ENCODE peak calls at places on chromosomes 5 and 9, in seven cellular contexts. C, B, E, Z, L, A and K are unnamed samples.

GRCh38 chr9:6441269-6441668 is 28.3 kb downstream of the UHRF2 start:
- DNase-seq in C (no peak), A (no peak), B (peak; percentile 29), L (no peak), Z (no peak), E (no peak), K (peak; percentile 34)

GRCh38 chr5:57911466-57911865 is 428.9 kb upstream of the ACTBL2 start:
- DNase-seq in L (no peak), C (no peak), A (no peak), Z (no peak), B (no peak), E (no peak), K (no peak)

GRCh38 chr9:126486276-126486675 is 127.5 kb upstream of the LMX1B start:
- DNase-seq in C (no peak), L (no peak), Z (no peak), B (no peak), E (no peak), A (no peak), K (no peak)

GRCh38 chr5:134994560-134995156 is 27.0 kb downstream of the CATSPER3 start:
- DNase-seq in A (no peak), B (no peak), L (no peak), E (no peak), C (no peak), Z (no peak), K (no peak)

GRCh38 chr9:79824265-79824664 is 252.5 kb downstream of the TLE4 start:
- DNase-seq in A (no peak), L (no peak), C (no peak), E (no peak), B (no peak), Z (no peak), K (no peak)

GRCh38 chr5:55911784-55912653 is 60.9 kb downstream of the IL31RA start:
- DNase-seq in L (no peak), Z (no peak), E (no peak), C (no peak), A (no peak), B (no peak), K (peak; percentile 35)

GRCh38 chr5:140966293-140967225 is at the start of gene PCDHAC2:
- DNase-seq in B (peak; percentile 45), L (peak; percentile 80), C (no peak), A (peak; percentile 88), Z (peak; percentile 71), E (peak; percentile 1), K (peak; percentile 55)

GRCh38 chr9:134455951-134456739 is 129.9 kb downstream of the RXRA start:
- DNase-seq in A (peak; percentile 95), Z (peak; percentile 66), B (peak; percentile 81), C (peak; percentile 98), L (no peak), E (no peak), K (peak; percentile 85)

GRCh38 chr5:150757087-150757649 is 1.6 kb downstream of the DCTN4 start:
- DNase-seq in C (no peak), L (no peak), E (no peak), B (no peak), Z (no peak), A (no peak), K (peak; percentile 13)

GRCh38 chr5:34898258-34898895 is 16.9 kb downstream of the RAD1 start:
- DNase-seq in Z (peak; percentile 69), B (peak; percentile 52), A (peak; percentile 86), L (peak; percentile 80), E (peak; percentile 21), C (peak; percentile 43), K (peak; percentile 73)

GRCh38 chr5:67187318-67187717 is 9.3 kb downstream of the CD180 start:
- DNase-seq in A (no peak), E (no peak), B (no peak), Z (no peak), C (no peak), L (no peak), K (no peak)

GRCh38 chr9:91332476-91333231 is 29.1 kb downstream of the AUH start:
- DNase-seq in C (no peak), L (peak; percentile 28), A (no peak), E (no peak), B (no peak), Z (no peak), K (no peak)

GRCh38 chr9:4084440-4084818 is 215.4 kb downstream of the GLIS3 start:
- DNase-seq in B (no peak), E (no peak), C (no peak), A (no peak), Z (no peak), L (no peak), K (no peak)

GRCh38 chr9:93110400-93110855 is 14.4 kb downstream of the CARD19 start:
- DNase-seq in L (no peak), E (peak; percentile 9), Z (no peak), C (no peak), A (no peak), B (no peak), K (no peak)

GRCh38 chr5:126031989-126032716 is 391.1 kb upstream of the GRAMD2B start:
- DNase-seq in L (no peak), C (peak; percentile 53), B (peak; percentile 69), A (no peak), Z (no peak), E (no peak), K (peak; percentile 85)

GRCh38 chr9:5908918-5909317 is 18.2 kb downstream of the MLANA start:
- DNase-seq in C (no peak), Z (no peak), A (no peak), E (no peak), B (no peak), L (no peak), K (no peak)

GRCh38 chr5:115459844-115460243 is 84.7 kb downstream of the FEM1C start:
- DNase-seq in B (peak; percentile 55), A (no peak), Z (no peak), L (no peak), E (no peak), C (peak; percentile 56), K (no peak)

GRCh38 chr9:15851766-15852165 is 298.9 kb downstream of the CCDC171 start:
- DNase-seq in E (no peak), C (no peak), Z (no peak), B (no peak), A (no peak), L (no peak), K (no peak)

GRCh38 chr9:137487454-137488329 is 28.6 kb upstream of the NSMF start:
- DNase-seq in L (no peak), E (no peak), Z (no peak), C (no peak), B (no peak), A (no peak), K (no peak)

GRCh38 chr9:121353246-121353975 is 16.6 kb downstream of the STOM start:
- DNase-seq in E (no peak), L (no peak), Z (no peak), B (no peak), C (no peak), A (no peak), K (no peak)

GRCh38 chr5:137622850-137623249 is 113.0 kb downstream of the KLHL3 start:
- DNase-seq in L (no peak), B (peak; percentile 76), C (no peak), E (peak; percentile 20), A (peak; percentile 73), Z (no peak), K (peak; percentile 99)

GRCh38 chr9:108434036-108434435 is 421.8 kb downstream of the ACTL7B start:
- DNase-seq in C (no peak), E (no peak), L (no peak), Z (no peak), A (no peak), B (no peak), K (no peak)
- TF ChIP-seq CTCF in C (no peak), E (no peak), L (no peak), Z (no peak), A (peak; percentile 23), B (no peak), K (no peak)

GRCh38 chr5:65035212-65036206 is 266.8 kb downstream of the CWC27 start:
- DNase-seq in Z (peak; percentile 96), A (peak; percentile 97), E (peak; percentile 89), B (peak; percentile 92), C (peak; percentile 74), L (peak; percentile 94), K (peak; percentile 81)

GRCh38 chr5:65034029-65034781 is 265.5 kb downstream of the CWC27 start:
- DNase-seq in C (no peak), E (peak; percentile 47), A (no peak), Z (no peak), B (no peak), L (no peak), K (no peak)

GRCh38 chr5:65041296-65042158 is 272.8 kb downstream of the CWC27 start:
- DNase-seq in A (no peak), Z (no peak), B (no peak), E (no peak), C (no peak), L (no peak), K (no peak)

GRCh38 chr5:65034782-65035181 is 266.1 kb downstream of the CWC27 start:
- DNase-seq in E (no peak), C (no peak), A (no peak), Z (peak; percentile 17), L (no peak), B (no peak), K (no peak)

GRCh38 chr5:65037845-65038815 is 269.4 kb downstream of the CWC27 start:
- DNase-seq in Z (no peak), E (no peak), B (peak; percentile 50), C (no peak), A (no peak), L (no peak), K (peak; percentile 40)
- TF ChIP-seq CTCF in Z (no peak), E (peak; percentile 54), B (peak; percentile 42), C (peak; percentile 42), A (peak; percentile 42), L (no peak), K (no peak)

GRCh38 chr5:8814081-8814480 is 731.8 kb downstream of the SEMA5A start:
- DNase-seq in L (no peak), B (no peak), A (no peak), C (no peak), E (no peak), Z (no peak), K (no peak)
- TF ChIP-seq CTCF in L (no peak), B (no peak), A (no peak), C (no peak), E (no peak), Z (no peak), K (no peak)

GRCh38 chr9:129678844-129679243 is 13.4 kb downstream of the PRRX2 start:
- DNase-seq in B (no peak), E (no peak), C (no peak), L (no peak), Z (no peak), A (no peak), K (no peak)

GRCh38 chr9:129677456-129677855 is 12.0 kb downstream of the PRRX2 start:
- DNase-seq in C (no peak), L (no peak), E (no peak), B (no peak), Z (no peak), A (peak; percentile 89), K (no peak)

GRCh38 chr9:129675656-129676055 is 10.2 kb downstream of the PRRX2 start:
- DNase-seq in B (no peak), L (no peak), A (no peak), E (no peak), C (no peak), Z (no peak), K (no peak)

GRCh38 chr9:129676287-129676686 is 10.8 kb downstream of the PRRX2 start:
- DNase-seq in A (no peak), E (no peak), B (no peak), Z (no peak), L (no peak), C (no peak), K (no peak)

DNA sequence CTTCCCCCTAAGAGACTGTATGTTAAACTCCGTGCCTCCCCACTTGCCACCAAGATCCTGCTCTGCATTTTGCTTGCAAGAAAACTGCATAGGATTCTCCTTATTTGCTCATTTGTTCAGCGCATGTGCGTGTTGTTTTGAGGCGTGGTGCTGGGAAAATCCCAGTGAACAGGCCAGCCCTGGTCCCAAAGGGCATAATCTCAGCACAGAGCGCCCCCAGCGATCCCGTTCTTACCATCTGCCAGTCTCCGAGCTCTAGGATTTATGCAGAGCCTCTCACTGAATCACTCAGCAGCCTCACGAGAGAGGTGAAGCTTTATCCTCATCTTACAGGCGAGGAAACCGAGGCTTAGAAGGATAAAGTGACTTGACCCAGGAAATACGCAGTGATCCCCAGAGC is 11.5 kb downstream of the PRRX2 start:
- DNase-seq in C (no peak), A (no peak), L (no peak), Z (no peak), B (no peak), E (no peak), K (no peak)
- TF ChIP-seq CTCF in C (no peak), A (no peak), L (no peak), Z (no peak), B (no peak), E (no peak), K (no peak)